ENCODE peak calls at places on chromosomes 7 and 10, in four cellular contexts. One of them, this sample, is unnamed.
A peak's percentile ranks its signal among the peaks of the same experiment; 100 is the strongest.

GRCh38 chr10:103708627-103709288 is 146.6 kb downstream of the SH3PXD2A start:
- DNase-seq in heart left ventricle: no peak
- DNase-seq in brain microvascular endothelial cell: no peak
- DNase-seq in IMR-90: no peak
- DNase-seq in this sample: no peak

GRCh38 chr7:47308808-47309207 is 273.1 kb downstream of the TNS3 start:
- DNase-seq in heart left ventricle: no peak
- DNase-seq in IMR-90: no peak
- DNase-seq in brain microvascular endothelial cell: no peak
- DNase-seq in this sample: no peak

GRCh38 chr10:98414932-98415709 is at the start of gene PYROXD2:
- DNase-seq in IMR-90: peak; percentile 88
- DNase-seq in brain microvascular endothelial cell: peak; percentile 74
- DNase-seq in heart left ventricle: peak; percentile 93
- DNase-seq in this sample: peak; percentile 83

GRCh38 chr10:81978238-81978637 is 103.2 kb downstream of the NRG3 start:
- DNase-seq in IMR-90: no peak
- DNase-seq in brain microvascular endothelial cell: no peak
- DNase-seq in heart left ventricle: no peak
- DNase-seq in this sample: no peak

GRCh38 chr10:34207350-34207749 is 607.7 kb downstream of the PARD3 start:
- DNase-seq in IMR-90: no peak
- DNase-seq in heart left ventricle: no peak
- DNase-seq in brain microvascular endothelial cell: no peak
- DNase-seq in this sample: no peak

GRCh38 chr7:102094311-102094710 is 192.4 kb upstream of the SH2B2 start:
- DNase-seq in IMR-90: no peak
- DNase-seq in brain microvascular endothelial cell: no peak
- DNase-seq in heart left ventricle: no peak
- DNase-seq in this sample: no peak

GRCh38 chr7:155166108-155166507 is 96.0 kb downstream of the HTR5A start:
- DNase-seq in IMR-90: no peak
- DNase-seq in brain microvascular endothelial cell: no peak
- DNase-seq in heart left ventricle: no peak
- DNase-seq in this sample: no peak

GRCh38 chr10:110456523-110457091 is 41.1 kb upstream of the DUSP5 start:
- DNase-seq in brain microvascular endothelial cell: peak; percentile 19
- DNase-seq in heart left ventricle: no peak
- DNase-seq in IMR-90: peak; percentile 67
- DNase-seq in this sample: peak; percentile 66

GRCh38 chr10:116660860-116661259 is 40.1 kb downstream of the PNLIPRP2 start:
- DNase-seq in IMR-90: no peak
- DNase-seq in brain microvascular endothelial cell: no peak
- DNase-seq in heart left ventricle: no peak
- DNase-seq in this sample: no peak

GRCh38 chr10:106582291-106582690 is 582.2 kb downstream of the SORCS1 start:
- DNase-seq in brain microvascular endothelial cell: no peak
- DNase-seq in IMR-90: peak; percentile 34
- DNase-seq in heart left ventricle: no peak
- DNase-seq in this sample: no peak

GRCh38 chr7:50970092-50970491 is 187.4 kb upstream of the GRB10 start:
- DNase-seq in heart left ventricle: no peak
- DNase-seq in brain microvascular endothelial cell: no peak
- DNase-seq in IMR-90: no peak
- DNase-seq in this sample: no peak

GRCh38 chr7:140079121-140079536 is 16.4 kb upstream of the PARP12 start:
- DNase-seq in brain microvascular endothelial cell: peak; percentile 33
- DNase-seq in heart left ventricle: no peak
- DNase-seq in IMR-90: peak; percentile 83
- DNase-seq in this sample: no peak

GRCh38 chr7:102042016-102042656 is 224.7 kb downstream of the CUX1 start:
- DNase-seq in brain microvascular endothelial cell: peak; percentile 69
- DNase-seq in heart left ventricle: no peak
- DNase-seq in IMR-90: peak; percentile 86
- DNase-seq in this sample: no peak

GRCh38 chr10:79410315-79411094 is 34.9 kb downstream of the ZCCHC24 start:
- DNase-seq in heart left ventricle: no peak
- DNase-seq in IMR-90: no peak
- DNase-seq in brain microvascular endothelial cell: no peak
- DNase-seq in this sample: peak; percentile 53

GRCh38 chr10:12954866-12955265 is 46.6 kb downstream of the CCDC3 start:
- DNase-seq in heart left ventricle: no peak
- DNase-seq in brain microvascular endothelial cell: no peak
- DNase-seq in IMR-90: no peak
- DNase-seq in this sample: no peak

GRCh38 chr10:1382711-1383110 is 326.5 kb downstream of the WDR37 start:
- DNase-seq in IMR-90: no peak
- DNase-seq in heart left ventricle: no peak
- DNase-seq in brain microvascular endothelial cell: no peak
- DNase-seq in this sample: no peak

GRCh38 chr10:11882646-11883375 is 59.7 kb downstream of the PROSER2 start:
- DNase-seq in brain microvascular endothelial cell: no peak
- DNase-seq in heart left ventricle: no peak
- DNase-seq in IMR-90: no peak
- DNase-seq in this sample: no peak
- H3K27ac ChIP-seq in brain microvascular endothelial cell: no peak overlapping the region
- H3K27ac ChIP-seq in heart left ventricle: no peak overlapping the region
- H3K27ac ChIP-seq in IMR-90: no peak overlapping the region
- H3K27ac ChIP-seq in this sample: no peak overlapping the region

DNA sequence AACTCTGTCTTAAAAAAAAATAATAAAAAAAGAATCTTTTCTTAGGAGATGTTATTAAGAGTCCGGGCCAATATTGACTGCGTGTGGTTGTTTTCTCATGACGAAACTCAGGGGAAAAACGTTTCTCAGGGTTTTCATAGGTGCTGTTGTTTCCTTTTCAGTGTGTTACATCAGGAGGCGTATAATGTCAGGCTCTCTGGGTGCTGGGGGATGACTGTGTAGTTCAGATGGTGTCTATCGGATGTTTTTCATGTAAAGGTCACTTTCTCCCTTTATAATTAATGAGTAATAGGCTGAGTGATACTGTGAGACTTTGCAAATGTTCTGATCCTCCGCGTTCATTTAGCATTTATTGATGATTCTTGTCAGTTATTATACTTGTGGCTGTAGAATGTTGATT is 84.1 kb downstream of the TAF3 start:
- DNase-seq in heart left ventricle: no peak
- DNase-seq in IMR-90: no peak
- DNase-seq in brain microvascular endothelial cell: no peak
- DNase-seq in this sample: no peak
- TF ChIP-seq CTCF in heart left ventricle: no peak
- TF ChIP-seq CTCF in IMR-90: no peak
- TF ChIP-seq CTCF in brain microvascular endothelial cell: no peak
- TF ChIP-seq CTCF in this sample: no peak

DNA sequence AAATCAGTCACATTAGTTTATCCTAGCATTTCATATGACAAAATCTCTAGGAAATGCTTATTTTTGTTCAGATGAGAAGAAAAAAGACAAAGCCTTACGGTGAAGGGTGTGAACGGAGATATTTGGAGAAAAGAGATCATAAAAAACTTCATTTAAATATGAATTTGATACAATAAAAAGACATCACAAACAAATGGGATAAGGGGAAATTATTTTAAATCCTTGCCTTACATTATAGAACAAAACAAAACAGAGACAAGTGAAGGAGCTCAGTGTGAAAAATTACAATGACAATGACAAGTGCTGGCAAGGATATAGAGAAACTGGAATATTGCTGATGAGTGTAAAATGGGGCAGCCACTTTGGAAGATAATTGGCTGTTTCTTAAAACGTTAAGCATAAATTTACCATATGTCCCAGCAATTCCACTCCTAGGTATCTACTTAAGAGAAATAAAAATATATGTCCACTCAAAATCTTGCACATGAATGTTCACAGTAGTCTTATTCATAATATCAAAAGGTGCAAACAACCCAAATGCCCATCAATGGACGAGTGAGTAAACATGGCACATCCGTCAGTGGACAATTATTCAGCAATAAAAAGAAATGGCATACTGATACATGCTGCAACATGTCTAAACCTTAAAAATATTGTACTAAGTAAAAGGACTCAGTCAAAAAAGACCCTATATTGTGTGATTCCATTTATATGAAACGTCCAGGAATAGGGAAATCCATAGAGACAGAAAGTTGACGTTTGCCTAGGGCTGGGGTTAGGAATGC is 66.1 kb upstream of the RAPGEF5 start:
- DNase-seq in IMR-90: no peak
- DNase-seq in heart left ventricle: no peak
- DNase-seq in brain microvascular endothelial cell: no peak
- DNase-seq in this sample: no peak
- H3K27ac ChIP-seq in IMR-90: no peak overlapping the region
- H3K27ac ChIP-seq in heart left ventricle: no peak overlapping the region
- H3K27ac ChIP-seq in brain microvascular endothelial cell: no peak overlapping the region
- H3K27ac ChIP-seq in this sample: no peak overlapping the region

GRCh38 chr10:124119216-124119615 is 25.8 kb upstream of the CHST15 start:
- DNase-seq in heart left ventricle: no peak
- DNase-seq in IMR-90: no peak
- DNase-seq in brain microvascular endothelial cell: no peak
- DNase-seq in this sample: no peak

GRCh38 chr10:124119933-124120332 is 26.5 kb upstream of the CHST15 start:
- DNase-seq in brain microvascular endothelial cell: no peak
- DNase-seq in heart left ventricle: peak; percentile 79
- DNase-seq in IMR-90: no peak
- DNase-seq in this sample: peak; percentile 71

GRCh38 chr10:124117511-124117785 is 24.1 kb upstream of the CHST15 start:
- DNase-seq in heart left ventricle: no peak
- DNase-seq in IMR-90: no peak
- DNase-seq in brain microvascular endothelial cell: no peak
- DNase-seq in this sample: no peak

GRCh38 chr10:124116771-124117510 is 23.5 kb upstream of the CHST15 start:
- DNase-seq in IMR-90: no peak
- DNase-seq in brain microvascular endothelial cell: no peak
- DNase-seq in heart left ventricle: no peak
- DNase-seq in this sample: no peak

GRCh38 chr10:124117879-124118278 is 24.5 kb upstream of the CHST15 start:
- DNase-seq in IMR-90: no peak
- DNase-seq in brain microvascular endothelial cell: no peak
- DNase-seq in heart left ventricle: no peak
- DNase-seq in this sample: no peak
- TF ChIP-seq CTCF in IMR-90: no peak
- TF ChIP-seq CTCF in brain microvascular endothelial cell: no peak
- TF ChIP-seq CTCF in heart left ventricle: no peak
- TF ChIP-seq CTCF in this sample: no peak

DNA sequence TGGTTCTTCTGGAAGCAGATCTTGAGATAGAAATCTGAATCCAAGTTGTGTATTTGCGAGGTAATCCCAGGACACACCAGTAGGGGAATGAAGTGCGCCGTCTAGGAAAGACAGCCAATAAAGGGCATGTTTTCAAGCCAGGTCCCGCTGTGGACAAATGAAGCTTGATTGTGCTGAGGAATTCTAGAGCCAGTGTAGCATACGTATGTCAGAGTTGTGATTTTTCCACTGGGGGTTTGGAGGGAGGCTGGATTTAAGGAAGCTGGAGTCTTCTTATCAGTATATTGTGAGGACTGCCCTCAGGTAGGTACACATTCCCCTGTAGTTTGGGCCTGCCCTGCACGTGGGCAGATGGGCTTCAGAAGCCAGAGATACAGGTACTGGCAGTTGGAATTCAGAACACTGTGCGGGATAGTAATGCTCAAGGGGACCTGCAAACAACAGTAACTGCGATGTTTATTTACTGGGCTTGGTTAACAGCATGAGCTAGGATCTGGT is 50.9 kb downstream of the GALNT11 start:
- DNase-seq in IMR-90: no peak
- DNase-seq in brain microvascular endothelial cell: no peak
- DNase-seq in heart left ventricle: no peak
- DNase-seq in this sample: no peak
- H3K27ac ChIP-seq in IMR-90: no peak overlapping the region
- H3K27ac ChIP-seq in brain microvascular endothelial cell: no peak overlapping the region
- H3K27ac ChIP-seq in heart left ventricle: no peak overlapping the region
- H3K27ac ChIP-seq in this sample: no peak overlapping the region

DNA sequence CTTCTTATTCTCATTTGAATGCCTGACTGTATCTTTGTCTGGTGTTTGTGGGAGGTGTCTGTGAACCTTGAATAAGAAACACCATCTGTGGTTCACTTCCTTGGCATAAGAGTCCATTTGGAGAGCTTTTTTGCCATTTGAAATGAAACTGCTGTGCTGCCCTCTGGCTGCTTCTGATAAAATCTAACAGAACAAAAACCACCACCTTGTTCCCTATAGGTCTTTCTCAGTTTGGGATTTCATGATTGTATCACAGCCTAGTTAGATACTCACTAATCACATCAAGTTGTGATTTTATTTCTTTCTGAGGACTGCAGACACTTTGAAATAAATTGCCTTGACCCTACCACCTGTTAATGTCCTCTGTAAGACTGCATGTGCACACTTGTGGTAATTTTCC is 102.7 kb upstream of the FAM13C start:
- DNase-seq in heart left ventricle: no peak
- DNase-seq in IMR-90: peak; percentile 53
- DNase-seq in brain microvascular endothelial cell: peak; percentile 35
- DNase-seq in this sample: no peak
- TF ChIP-seq CTCF in heart left ventricle: no peak
- TF ChIP-seq CTCF in IMR-90: peak; percentile 40
- TF ChIP-seq CTCF in brain microvascular endothelial cell: peak; percentile 62
- TF ChIP-seq CTCF in this sample: peak; percentile 50

This sample was measured in right lobe of liver.